ENCODE peak calls at places on chromosome 2, in six cellular contexts. L, W, U, D, F and M are unnamed samples.

GRCh38 chr2:173101687-173102086 is 26.0 kb downstream of the MAP3K20 start:
- DNase-seq in D (peak; percentile 75), F (peak; percentile 87), L (no peak), U (no peak), W (peak; percentile 48), M (no peak)

GRCh38 chr2:10438688-10439087 is 9.4 kb downstream of the ODC1 start:
- DNase-seq in D (no peak), W (no peak), L (no peak), F (no peak), U (no peak), M (no peak)

GRCh38 chr2:176768185-176768584 is 444.4 kb upstream of the HNRNPA3 start:
- DNase-seq in U (no peak), D (no peak), W (no peak), L (no peak), F (no peak), M (no peak)

GRCh38 chr2:238969857-238970256 is 122.0 kb downstream of the TWIST2 start:
- DNase-seq in F (no peak), D (no peak), W (no peak), U (no peak), L (no peak), M (no peak)

GRCh38 chr2:15811367-15811766 is 129.0 kb upstream of the MYCN start:
- DNase-seq in U (no peak), L (no peak), F (no peak), W (no peak), D (no peak), M (no peak)

GRCh38 chr2:16508061-16508851 is 157.4 kb downstream of the CYRIA start:
- DNase-seq in W (peak; percentile 3), F (no peak), L (peak; percentile 33), D (no peak), U (no peak), M (peak; percentile 19)

GRCh38 chr2:158845869-158846268 is 50.8 kb downstream of the DAPL1 start:
- DNase-seq in W (peak; percentile 38), F (peak; percentile 58), U (peak; percentile 56), D (peak; percentile 56), L (no peak), M (no peak)

GRCh38 chr2:191321861-191322662 is 76.9 kb downstream of the MYO1B start:
- DNase-seq in L (no peak), D (peak; percentile 55), W (peak; percentile 56), U (peak; percentile 95), F (peak; percentile 92), M (no peak)

GRCh38 chr2:22361571-22361970 is 1023.4 kb upstream of the KLHL29 start:
- DNase-seq in F (no peak), U (no peak), W (no peak), L (no peak), D (no peak), M (no peak)

GRCh38 chr2:66721776-66722175 is 286.9 kb downstream of the MEIS1 start:
- DNase-seq in D (no peak), U (peak; percentile 3), F (no peak), L (no peak), W (no peak), M (no peak)

GRCh38 chr2:42858140-42859005 is 66.0 kb upstream of the HAAO start:
- DNase-seq in L (no peak), F (no peak), W (no peak), U (no peak), D (no peak), M (no peak)

GRCh38 chr2:27627963-27628766 is 647 bp downstream of the CCDC121 start:
- DNase-seq in F (peak; percentile 95), D (peak; percentile 83), L (peak; percentile 26), U (peak; percentile 99), W (peak; percentile 86), M (no peak)

GRCh38 chr2:133711806-133712205 is 143.5 kb upstream of the NCKAP5 start:
- DNase-seq in D (no peak), W (no peak), U (no peak), L (no peak), F (no peak), M (no peak)

GRCh38 chr2:1993711-1994682 is 249.7 kb upstream of the PXDN start:
- DNase-seq in F (peak; percentile 64), L (no peak), W (no peak), D (peak; percentile 27), U (peak; percentile 86), M (no peak)

GRCh38 chr2:96507957-96508520 is 2.9 kb upstream of the NEURL3 start:
- DNase-seq in U (no peak), D (peak; percentile 41), L (peak; percentile 85), W (peak; percentile 37), F (peak; percentile 33), M (peak; percentile 94)

GRCh38 chr2:239826376-239826775 is 198.8 kb downstream of the NDUFA10 start:
- DNase-seq in F (no peak), U (no peak), W (no peak), L (no peak), D (no peak), M (no peak)

GRCh38 chr2:174994381-174994780 is 10.8 kb downstream of the CHN1 start:
- DNase-seq in L (no peak), F (no peak), D (no peak), W (no peak), U (no peak), M (no peak)

GRCh38 chr2:156541229-156541628 is 105.0 kb downstream of the GPD2 start:
- DNase-seq in U (no peak), L (no peak), F (no peak), D (no peak), W (no peak), M (no peak)

GRCh38 chr2:64730551-64731305 is 77.0 kb upstream of the SERTAD2 start:
- DNase-seq in U (peak; percentile 85), L (peak; percentile 86), F (peak; percentile 92), W (peak; percentile 77), D (peak; percentile 93), M (peak; percentile 24)

GRCh38 chr2:164868563-164869419 is 27.2 kb upstream of the COBLL1 start:
- DNase-seq in W (peak; percentile 14), D (no peak), U (no peak), L (no peak), F (no peak), M (no peak)
- TF ChIP-seq CTCF in W (no peak), D (no peak), U (no peak), L (no peak), F (no peak), M (no peak)

GRCh38 chr2:85354286-85355072 is at the start of the genes ELMOD3 and RETSAT:
- DNase-seq in L (peak; percentile 99), W (peak; percentile 100), D (peak; percentile 100), U (peak; percentile 99), F (peak; percentile 100), M (peak; percentile 84)
- TF ChIP-seq CTCF in L (no peak), W (no peak), D (no peak), U (no peak), F (no peak), M (no peak)

GRCh38 chr2:37000988-37001556 is 34.7 kb upstream of the STRN start:
- DNase-seq in D (no peak), F (no peak), U (no peak), W (no peak), L (no peak), M (no peak)

GRCh38 chr2:37000273-37000780 is 34.0 kb upstream of the STRN start:
- DNase-seq in F (peak; percentile 37), U (peak; percentile 22), D (peak; percentile 11), L (no peak), W (no peak), M (no peak)

GRCh38 chr2:37011126-37011525 is 44.8 kb upstream of the STRN start:
- DNase-seq in D (no peak), U (no peak), F (no peak), L (no peak), W (no peak), M (no peak)

DNA sequence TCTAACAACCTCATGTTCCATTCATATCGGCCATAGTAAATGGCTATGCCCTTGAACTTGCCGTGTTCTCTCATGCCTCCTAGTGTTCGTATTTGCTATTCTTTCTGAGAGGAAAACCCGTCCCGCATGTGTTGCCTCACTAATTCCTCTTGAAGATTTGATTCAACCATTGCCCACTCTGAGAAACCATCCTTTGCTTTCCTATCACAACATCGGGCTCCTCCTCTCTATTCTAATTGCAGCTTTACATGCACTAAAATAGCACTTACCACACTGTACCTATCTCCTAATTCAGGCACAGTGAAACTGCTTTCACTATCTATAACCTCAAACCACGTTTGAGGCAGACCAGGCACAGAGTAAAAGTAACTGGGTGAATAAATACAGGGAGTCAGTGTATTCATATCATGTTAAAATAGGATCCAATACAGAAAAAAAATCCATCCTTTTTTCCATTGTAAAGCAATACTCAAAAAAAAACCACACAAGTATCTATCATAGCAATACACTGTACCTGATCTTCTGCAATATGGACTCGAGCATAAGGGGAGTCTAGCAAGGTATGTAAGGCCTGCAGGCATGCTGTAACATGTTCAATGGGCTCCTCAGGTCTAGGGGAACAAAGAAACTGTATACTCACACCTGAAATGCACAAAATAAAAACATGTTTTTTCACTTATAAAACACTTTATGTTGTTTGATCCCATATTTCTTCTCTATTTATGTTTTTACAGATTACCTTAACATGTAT is 39.0 kb upstream of the STRN start:
- DNase-seq in U (no peak), F (peak; percentile 45), W (peak; percentile 5), D (peak; percentile 49), L (no peak), M (no peak)
- TF ChIP-seq CTCF in U (peak; percentile 12), F (peak; percentile 61), W (peak; percentile 22), D (peak; percentile 64), L (peak; percentile 20), M (no peak)

DNA sequence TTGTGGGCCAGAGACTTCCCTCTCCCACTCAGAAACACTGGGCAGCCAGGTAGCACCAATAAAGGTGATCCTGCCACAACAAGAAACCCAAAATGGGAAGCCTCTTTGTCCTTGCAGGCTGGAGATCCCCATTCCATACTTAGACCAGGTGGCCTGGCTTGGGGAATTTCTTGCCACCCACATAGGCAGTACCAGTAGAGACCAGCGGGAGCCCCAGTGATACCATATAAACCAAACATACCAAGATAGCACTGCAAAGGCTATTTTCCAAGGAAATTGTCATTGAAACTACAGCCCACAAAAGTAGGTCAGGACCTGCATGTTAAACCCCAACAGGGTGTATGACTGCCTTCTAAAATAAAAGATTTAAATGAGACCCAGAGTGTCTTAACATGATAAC is 171.6 kb downstream of the DIS3L2 start:
- DNase-seq in W (no peak), D (no peak), L (no peak), F (no peak), U (no peak), M (no peak)
- TF ChIP-seq CTCF in W (peak; percentile 26), D (peak; percentile 23), L (no peak), F (peak; percentile 20), U (peak; percentile 7), M (no peak)

DNA sequence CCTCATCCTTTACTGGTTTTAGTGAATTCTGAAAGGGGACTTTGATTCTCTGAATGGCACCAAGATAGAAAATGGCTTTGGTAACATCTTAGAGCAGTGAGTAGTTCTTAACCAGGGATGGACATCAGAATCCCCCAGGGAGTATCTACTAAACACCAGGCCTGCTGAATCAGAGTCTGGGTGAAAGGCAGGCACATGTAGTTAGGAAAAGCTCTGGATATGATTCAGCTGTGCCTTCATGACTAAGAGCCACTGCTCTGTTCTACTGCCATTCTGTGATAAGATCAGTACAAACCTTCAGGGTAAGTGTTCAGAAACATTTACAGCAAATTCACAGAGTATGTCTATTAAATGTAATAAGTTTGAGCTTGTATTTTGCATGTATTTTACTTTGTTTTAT is 46.2 kb upstream of the B3GNT2 start:
- DNase-seq in L (no peak), U (peak; percentile 93), F (peak; percentile 100), D (peak; percentile 95), W (peak; percentile 96), M (no peak)
- TF ChIP-seq CTCF in L (no peak), U (no peak), F (no peak), D (no peak), W (no peak), M (no peak)